ENCODE peak calls at places on chromosomes 3 and 15, in five cellular contexts. J is lower lobe of right lung, N is skeletal muscle cell, V is HCT116, E is fibroblast of the aortic adventitia. D is an unnamed sample.

GRCh38 chr3:131630117-131630516 is 127.3 kb upstream of the MRPL3 start:
- DNase-seq in N (peak), E (peak), J (no peak), V (no peak), D (peak)

GRCh38 chr3:57877116-57877515 is 121.0 kb downstream of the SLMAP start:
- DNase-seq in E (no peak), J (no peak), V (no peak), N (no peak), D (peak)

GRCh38 chr3:197135212-197135611 is 105.6 kb upstream of the MELTF start:
- DNase-seq in E (peak), J (no peak), N (no peak), V (no peak), D (no peak)

GRCh38 chr15:31197497-31198414 is 96.2 kb upstream of the TRPM1 start:
- DNase-seq in J (peak), E (no peak), N (no peak), V (no peak), D (no peak)

GRCh38 chr15:67406257-67406861 is 114.6 kb upstream of the C15orf61 start:
- DNase-seq in N (no peak), E (peak), J (no peak), V (no peak), D (no peak)

GRCh38 chr3:17740703-17741102 is 1.7 kb downstream of the TBC1D5 start:
- DNase-seq in N (no peak), J (no peak), V (no peak), E (peak), D (peak)

GRCh38 chr3:105661461-105661860 is 207.4 kb downstream of the CBLB start:
- DNase-seq in N (no peak), E (no peak), J (no peak), V (no peak), D (no peak)

GRCh38 chr3:38507120-38507519 is 11.0 kb downstream of the EXOG start:
- DNase-seq in J (no peak), N (no peak), V (no peak), E (no peak), D (no peak)

GRCh38 chr3:16849795-16850194 is 35.0 kb upstream of the PLCL2 start:
- DNase-seq in V (no peak), J (no peak), N (no peak), E (peak), D (peak)

GRCh38 chr3:42535981-42536784 is 33.7 kb downstream of the VIPR1 start:
- DNase-seq in E (peak), V (no peak), N (no peak), J (no peak), D (no peak)

GRCh38 chr15:66754789-66755188 is 52.8 kb downstream of the SMAD6 start:
- DNase-seq in N (no peak), V (no peak), E (no peak), J (no peak), D (no peak)

DNA sequence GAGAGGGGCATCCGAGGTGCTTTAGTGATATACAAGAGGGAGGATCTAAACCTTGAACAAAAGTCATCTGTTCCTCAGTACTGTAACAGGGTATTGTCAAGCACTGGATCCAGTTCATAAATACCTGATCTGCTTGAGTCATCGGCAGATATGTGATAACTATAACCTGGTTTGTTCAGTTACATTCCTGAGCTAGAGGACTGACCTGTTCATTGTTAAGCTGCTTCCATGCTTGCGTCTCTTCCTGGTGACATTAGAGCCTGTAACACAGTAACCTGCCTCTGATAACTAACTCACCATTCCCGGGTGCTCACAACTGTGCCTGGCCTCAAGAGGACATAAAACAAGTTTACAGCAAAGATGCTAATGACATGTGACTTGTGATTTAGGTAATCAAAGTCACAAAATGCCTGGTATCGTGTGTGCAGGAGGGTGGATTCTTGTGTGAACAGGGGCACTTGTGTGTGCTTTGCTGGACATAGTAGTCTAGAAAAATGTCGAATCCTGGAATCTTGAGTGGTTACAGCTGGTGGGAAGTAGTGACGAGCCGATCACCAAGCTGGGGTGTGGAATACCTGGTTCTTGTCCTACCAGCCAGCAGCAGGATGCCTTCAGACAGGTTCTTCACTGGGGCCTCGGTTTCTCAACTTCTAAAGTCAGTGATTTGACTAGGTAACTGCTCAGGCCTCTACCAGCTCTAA is 30.9 kb upstream of the POLR2M start:
- DNase-seq in N (no peak), J (no peak), V (no peak), E (no peak), D (no peak)
- H3K4me3 ChIP-seq in N (no peak), J (no peak), V (no peak), E (no peak), D (no peak)

DNA sequence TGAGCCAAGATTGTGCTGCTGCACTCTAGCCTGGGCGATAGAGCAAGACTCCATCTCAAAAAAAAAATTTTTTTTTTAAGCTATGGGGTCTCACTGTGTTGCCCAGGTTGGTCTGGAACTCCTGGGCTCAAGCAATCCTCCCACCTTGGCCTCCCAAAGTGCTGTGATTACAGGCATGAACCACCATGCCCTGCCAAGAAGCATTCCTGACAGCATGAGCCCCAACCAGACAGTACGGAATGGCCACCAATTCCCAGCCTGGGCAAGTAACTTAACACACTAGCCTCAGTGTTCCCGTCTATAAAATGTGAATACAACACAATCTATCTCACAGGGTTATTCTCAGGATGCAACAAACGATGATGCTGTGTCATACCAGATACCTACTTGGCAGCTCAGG is 2.1 kb downstream of the TKT start:
- DNase-seq in V (no peak), E (no peak), N (no peak), J (no peak), D (no peak)
- H3K4me3 ChIP-seq in V (peak), E (peak), N (peak), J (peak), D (peak)

GRCh38 chr3:150222646-150223045 is 185.5 kb upstream of the TSC22D2 start:
- DNase-seq in V (no peak), J (no peak), N (no peak), E (no peak), D (no peak)

GRCh38 chr3:150227839-150228238 is 180.3 kb upstream of the TSC22D2 start:
- DNase-seq in N (no peak), J (no peak), V (peak), E (peak), D (peak)

GRCh38 chr3:150223090-150223489 is 185.0 kb upstream of the TSC22D2 start:
- DNase-seq in J (no peak), N (no peak), V (no peak), E (no peak), D (no peak)

GRCh38 chr3:150223568-150223967 is 184.5 kb upstream of the TSC22D2 start:
- DNase-seq in E (no peak), J (no peak), V (no peak), N (no peak), D (no peak)

GRCh38 chr3:150225986-150226385 is 182.1 kb upstream of the TSC22D2 start:
- DNase-seq in E (peak), V (no peak), N (no peak), J (no peak), D (no peak)
- H3K4me3 ChIP-seq in E (peak), V (no peak), N (no peak), J (no peak), D (no peak)

GRCh38 chr3:5222283-5223005 is 34.9 kb downstream of the EDEM1 start:
- DNase-seq in N (no peak), J (no peak), E (no peak), V (no peak), D (no peak)
- H3K4me3 ChIP-seq in N (no peak), J (no peak), E (no peak), V (no peak), D (no peak)

DNA sequence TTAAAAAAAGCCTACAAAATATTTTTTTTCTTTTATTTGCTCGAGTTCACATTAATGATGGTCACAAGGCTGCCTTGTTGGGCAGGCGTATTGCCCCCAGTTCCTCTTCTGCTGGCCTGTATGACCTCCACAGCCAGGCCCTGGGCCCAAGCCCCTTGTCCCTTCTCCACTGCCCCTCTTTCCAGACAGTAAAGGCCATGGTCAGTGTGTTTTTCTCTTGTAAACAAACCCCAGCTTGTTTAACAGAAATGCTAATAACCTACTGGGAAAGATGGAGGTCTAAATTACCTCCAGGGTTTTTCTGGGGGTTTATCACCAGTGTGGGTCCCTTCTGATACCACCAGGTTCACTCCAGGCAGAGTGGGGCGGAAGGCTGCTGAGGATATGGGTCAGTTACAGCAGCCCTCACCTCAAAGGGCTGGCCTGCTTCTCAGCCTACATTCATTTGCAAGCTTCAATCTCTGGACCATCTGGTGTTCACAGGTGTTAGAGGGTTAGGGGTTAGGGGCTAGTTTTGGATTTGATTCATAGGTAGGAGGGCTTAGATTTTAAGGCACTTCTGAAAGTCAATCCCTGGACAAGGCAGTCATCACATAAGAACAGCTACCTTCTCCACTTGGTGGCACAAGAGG is 2.0 kb upstream of the MANF start:
- DNase-seq in E (no peak), N (no peak), J (no peak), V (no peak), D (no peak)
- H3K4me3 ChIP-seq in E (peak), N (no peak), J (no peak), V (peak), D (no peak)

D was measured in astrocyte of the spinal cord.